ENCODE peak calls at places on chromosome 5, in four cellular contexts. V is kidney tubule cell, J is heart left ventricle, F is head of caudate nucleus. U is an unnamed sample.

GRCh38 chr5:146560205-146560812 is 44.3 kb upstream of the GPR151 start:
- DNase-seq in V (peak; percentile 84), J (no peak), F (no peak), U (no peak)

GRCh38 chr5:161544350-161544765 is 2.2 kb downstream of the GABRB2 start:
- DNase-seq in V (peak; percentile 55), J (peak; percentile 23), F (peak; percentile 68), U (no peak)

GRCh38 chr5:31563216-31563615 is 31.1 kb downstream of the C5orf22 start:
- DNase-seq in V (no peak), J (no peak), F (no peak), U (no peak)

GRCh38 chr5:4639959-4640358 is 500.2 kb upstream of the ADAMTS16 start:
- DNase-seq in V (peak; percentile 85), J (no peak), F (no peak), U (no peak)

GRCh38 chr5:127936439-127936972 is 147.1 kb upstream of the SLC12A2 start:
- DNase-seq in V (no peak), J (no peak), F (no peak), U (no peak)

GRCh38 chr5:149816661-149817060 is 86.6 kb downstream of the PPARGC1B start:
- DNase-seq in V (no peak), J (no peak), F (no peak), U (no peak)

GRCh38 chr5:135859656-135860055 is 25.2 kb downstream of the SLC25A48 start:
- DNase-seq in V (no peak), J (no peak), F (no peak), U (no peak)

GRCh38 chr5:160458971-160459800 is 37.5 kb downstream of the PTTG1 start:
- DNase-seq in V (no peak), J (no peak), F (no peak), U (no peak)